ENCODE peak calls at places on chromosome 13, in nine cellular contexts. F is bronchial epithelial cell, U is WERI-Rb-1, R is ascending aorta, G is MM.1S, O is AG09309, A is HCT116, W is cardiac muscle cell, B is pancreas. L is an unnamed sample.

GRCh38 chr13:94480672-94481145 is 1.2 kb upstream of the DCT start:
- DNase-seq in U (peak; percentile 97), A (no peak), R (no peak), O (peak; percentile 35), F (no peak), W (peak; percentile 86), B (no peak), G (no peak), L (no peak)

GRCh38 chr13:84362777-84363176 is 480.5 kb upstream of the SLITRK1 start:
- DNase-seq in O (no peak), U (no peak), A (no peak), W (no peak), G (no peak), R (no peak), B (no peak), F (no peak), L (no peak)

GRCh38 chr13:105389373-105389772 is 1146.1 kb downstream of the EFNB2 start:
- DNase-seq in O (no peak), B (no peak), R (no peak), W (no peak), A (no peak), G (no peak), F (no peak), U (no peak), L (no peak)

GRCh38 chr13:106104281-106104901 is 431.1 kb downstream of the EFNB2 start:
- DNase-seq in G (no peak), B (no peak), F (peak; percentile 90), A (peak; percentile 78), R (no peak), U (no peak), O (peak; percentile 90), W (peak; percentile 81), L (no peak)

GRCh38 chr13:101942038-101942437 is 459.8 kb downstream of the FGF14 start:
- DNase-seq in W (peak; percentile 4), G (peak; percentile 27), U (peak; percentile 71), O (no peak), F (peak; percentile 54), R (no peak), A (no peak), B (no peak), L (peak; percentile 35)

GRCh38 chr13:90594694-90595093 is 752.8 kb upstream of the MIR17HG start:
- DNase-seq in A (no peak), F (peak; percentile 96), G (no peak), U (no peak), O (peak; percentile 21), W (peak; percentile 62), B (no peak), R (no peak), L (no peak)

GRCh38 chr13:97502192-97502591 is 68.2 kb downstream of the RAP2A start:
- DNase-seq in R (no peak), A (no peak), F (no peak), W (peak; percentile 80), U (no peak), B (no peak), O (no peak), G (no peak), L (no peak)

GRCh38 chr13:106867249-106867648 is 299.3 kb upstream of the ARGLU1 start:
- DNase-seq in W (peak; percentile 11), A (no peak), F (no peak), R (no peak), U (no peak), G (no peak), B (no peak), O (no peak), L (no peak)

GRCh38 chr13:77136902-77137420 is 110.0 kb upstream of the FBXL3 start:
- DNase-seq in R (no peak), W (peak; percentile 65), B (no peak), F (peak; percentile 49), G (no peak), O (no peak), U (no peak), A (no peak), L (no peak)

GRCh38 chr13:53499551-53499950 is 470.9 kb downstream of the OLFM4 start:
- DNase-seq in A (no peak), F (no peak), W (no peak), O (no peak), R (no peak), G (no peak), U (no peak), B (no peak), L (no peak)

GRCh38 chr13:104837756-104838155 is 1697.7 kb downstream of the EFNB2 start:
- DNase-seq in G (no peak), W (no peak), F (no peak), A (no peak), U (no peak), R (no peak), O (no peak), B (no peak), L (peak; percentile 51)

GRCh38 chr13:50244355-50244912 is 229.2 kb downstream of the KCNRG start:
- DNase-seq in O (no peak), G (no peak), U (no peak), F (no peak), A (no peak), W (no peak), B (no peak), R (no peak), L (no peak)

GRCh38 chr13:26663801-26664200 is 96.8 kb downstream of the GPR12 start:
- DNase-seq in U (no peak), W (no peak), F (peak; percentile 43), R (no peak), B (no peak), O (no peak), G (peak; percentile 70), A (no peak), L (no peak)

GRCh38 chr13:23903906-23904280 is 6.6 kb upstream of the C1QTNF9B start:
- DNase-seq in O (no peak), U (no peak), B (no peak), W (no peak), F (no peak), R (no peak), A (no peak), G (no peak), L (no peak)

GRCh38 chr13:75445717-75446529 is 36.0 kb downstream of the TBC1D4 start:
- DNase-seq in B (no peak), O (no peak), R (no peak), W (peak; percentile 60), G (no peak), F (peak; percentile 40), A (no peak), U (no peak), L (no peak)
- H3K4me3 ChIP-seq in B (no peak overlapping the region), O (no peak overlapping the region), R (no peak overlapping the region), W (no peak overlapping the region), G (no peak overlapping the region), F (no peak overlapping the region), A (no peak overlapping the region), U (no peak overlapping the region), L (no peak overlapping the region)

GRCh38 chr13:79990048-79990447 is 350.9 kb downstream of the SPRY2 start:
- DNase-seq in F (no peak), A (no peak), R (no peak), O (peak; percentile 20), G (no peak), W (no peak), U (no peak), B (no peak), L (no peak)

GRCh38 chr13:79987761-79988160 is 353.2 kb downstream of the SPRY2 start:
- DNase-seq in R (no peak), W (no peak), A (no peak), G (no peak), B (no peak), O (no peak), F (peak; percentile 68), U (no peak), L (no peak)

GRCh38 chr13:79988573-79988972 is 352.4 kb downstream of the SPRY2 start:
- DNase-seq in F (peak; percentile 60), W (peak; percentile 64), U (no peak), A (no peak), O (peak; percentile 71), R (no peak), G (no peak), B (no peak), L (no peak)

GRCh38 chr13:79987323-79987722 is 353.6 kb downstream of the SPRY2 start:
- DNase-seq in A (no peak), R (no peak), B (no peak), G (no peak), F (peak; percentile 89), W (no peak), O (no peak), U (no peak), L (no peak)

GRCh38 chr13:79989251-79989661 is 351.7 kb downstream of the SPRY2 start:
- DNase-seq in A (no peak), F (peak; percentile 63), B (no peak), G (no peak), W (no peak), O (peak; percentile 24), U (no peak), R (no peak), L (no peak)
- H3K4me3 ChIP-seq in A (no peak overlapping the region), F (no peak overlapping the region), B (no peak overlapping the region), G (no peak overlapping the region), W (no peak overlapping the region), O (no peak overlapping the region), U (no peak overlapping the region), R (no peak overlapping the region), L (no peak overlapping the region)

DNA sequence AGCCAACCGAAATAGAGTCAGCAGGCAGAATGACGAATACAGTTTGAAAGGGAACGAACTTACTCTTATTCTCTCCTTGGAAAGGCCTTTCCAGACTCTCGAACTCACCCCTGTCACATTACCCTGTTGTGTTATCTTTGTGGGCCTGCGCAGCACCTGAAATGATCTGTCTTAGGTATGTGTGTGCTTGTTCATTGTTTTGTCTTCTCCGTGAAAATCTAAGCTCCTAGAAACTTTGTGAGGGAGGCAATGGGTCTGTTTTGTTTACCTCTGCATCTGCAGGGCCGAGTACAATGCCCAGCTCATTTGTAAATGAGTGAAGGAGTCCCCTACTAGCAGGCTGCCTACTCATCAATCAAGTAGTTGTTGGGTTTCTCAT is 19.6 kb downstream of the HMGB1 start:
- DNase-seq in W (no peak), B (no peak), O (no peak), U (no peak), A (no peak), G (no peak), R (no peak), F (no peak), L (no peak)
- H3K4me3 ChIP-seq in W (no peak overlapping the region), B (no peak overlapping the region), O (no peak overlapping the region), U (no peak overlapping the region), A (no peak overlapping the region), G (no peak overlapping the region), R (peak overlapping the region; percentile 57), F (no peak overlapping the region), L (no peak overlapping the region)

GRCh38 chr13:66996503-66996902 is 233.6 kb downstream of the PCDH9 start:
- DNase-seq in B (no peak), O (no peak), U (no peak), R (no peak), A (no peak), G (no peak), W (no peak), F (peak; percentile 28), L (no peak)

GRCh38 chr13:66994097-66994496 is 236.0 kb downstream of the PCDH9 start:
- DNase-seq in G (peak; percentile 8), B (peak; percentile 57), F (peak; percentile 29), A (no peak), W (peak; percentile 85), O (no peak), R (peak; percentile 80), U (peak; percentile 68), L (no peak)

GRCh38 chr13:66995366-66995663 is 234.8 kb downstream of the PCDH9 start:
- DNase-seq in U (no peak), O (no peak), R (no peak), B (no peak), F (no peak), A (no peak), W (no peak), G (peak; percentile 84), L (peak; percentile 28)

GRCh38 chr13:66992683-66993082 is 237.5 kb downstream of the PCDH9 start:
- DNase-seq in W (no peak), G (no peak), F (no peak), B (no peak), R (no peak), O (no peak), U (no peak), A (no peak), L (no peak)

GRCh38 chr13:66994498-66995365 is 235.4 kb downstream of the PCDH9 start:
- DNase-seq in O (no peak), R (no peak), G (peak; percentile 31), W (no peak), A (no peak), B (no peak), U (no peak), F (no peak), L (no peak)
- H3K4me3 ChIP-seq in O (no peak overlapping the region), R (peak overlapping the region; percentile 48), G (peak overlapping the region; percentile 33), W (no peak overlapping the region), A (no peak overlapping the region), B (no peak overlapping the region), U (no peak overlapping the region), F (no peak overlapping the region), L (no peak overlapping the region)

L was measured in Jurkat, Clone E6-1.